ENCODE peak calls at places on chromosome 6, in ten cellular contexts. S is natural killer cell, E is C1 segment of cervical spinal cord, B is fibroblast of pulmonary artery, Q is fibroblast of the conjunctiva, J is non-pigmented ciliary epithelial cell, Z is dermis blood vessel endothelial cell, N is AG10803, U is LoVo, L is NCI-H1092 treated with DMSO at 0.1 percent for 48 hours. D is an unnamed sample.

GRCh38 chr6:165804331-165805066 is 141.5 kb upstream of the PDE10A start:
- DNase-seq in N (peak), U (no peak), E (no peak), J (no peak), Q (no peak), S (no peak), Z (peak), B (peak), L (no peak), D (peak)

GRCh38 chr6:91886183-91886795 is 1299.4 kb upstream of the MAP3K7 start:
- DNase-seq in Q (no peak), L (no peak), U (no peak), J (no peak), Z (no peak), S (no peak), E (no peak), B (no peak), N (no peak), D (no peak)

GRCh38 chr6:104159045-104159618 is 700.6 kb downstream of the HACE1 start:
- DNase-seq in S (no peak), B (no peak), Z (no peak), Q (no peak), E (no peak), U (no peak), N (no peak), L (no peak), J (no peak), D (no peak)

GRCh38 chr6:14674867-14675648 is 557.5 kb downstream of the CD83 start:
- DNase-seq in Q (no peak), J (no peak), E (no peak), Z (no peak), L (no peak), S (no peak), B (no peak), N (no peak), U (no peak), D (no peak)

GRCh38 chr6:67888546-67888885 is 746.6 kb upstream of the ADGRB3 start:
- DNase-seq in L (no peak), U (no peak), N (no peak), Z (no peak), B (no peak), S (no peak), Q (no peak), J (no peak), E (no peak), D (no peak)

GRCh38 chr6:35368038-35368887 is 25.9 kb downstream of the PPARD start:
- DNase-seq in L (no peak), B (peak), Z (peak), E (no peak), Q (no peak), S (no peak), N (peak), U (peak), J (no peak), D (no peak)

GRCh38 chr6:1348675-1349074 is 36.8 kb downstream of the FOXQ1 start:
- DNase-seq in J (no peak), B (peak), U (no peak), S (no peak), Z (peak), N (peak), E (no peak), Q (peak), L (no peak), D (peak)

GRCh38 chr6:12119085-12119588 is 107.0 kb downstream of the HIVEP1 start:
- DNase-seq in E (no peak), Z (no peak), Q (no peak), J (no peak), L (no peak), N (no peak), S (peak), B (no peak), U (no peak), D (peak)

GRCh38 chr6:148240463-148240845 is 102.2 kb upstream of the SASH1 start:
- DNase-seq in Q (no peak), S (no peak), U (no peak), J (no peak), N (peak), E (no peak), L (no peak), Z (no peak), B (peak), D (no peak)

GRCh38 chr6:5764401-5764955 is 242.2 kb downstream of the NRN1 start:
- DNase-seq in E (peak), S (no peak), Q (no peak), J (no peak), U (no peak), Z (no peak), B (no peak), N (peak), L (no peak), D (peak)

GRCh38 chr6:166006593-166007301 is 160.9 kb downstream of the TBXT start:
- DNase-seq in B (peak), Q (no peak), N (peak), S (no peak), L (no peak), J (no peak), U (no peak), Z (no peak), E (no peak), D (no peak)

GRCh38 chr6:5995705-5996686 is 10.7 kb downstream of the NRN1 start:
- DNase-seq in E (no peak), Q (peak), N (peak), S (no peak), B (peak), Z (peak), J (no peak), U (peak), L (peak), D (peak)

GRCh38 chr6:158142789-158143188 is 25.3 kb downstream of the SERAC1 start:
- DNase-seq in N (peak), E (no peak), Q (peak), S (no peak), U (no peak), B (peak), J (no peak), L (no peak), Z (peak), D (no peak)

GRCh38 chr6:23956988-23957387 is 169.0 kb upstream of the NRSN1 start:
- DNase-seq in U (no peak), L (no peak), J (no peak), Q (no peak), E (no peak), S (no peak), N (no peak), Z (no peak), B (no peak), D (no peak)

GRCh38 chr6:39852324-39852723 is 60.1 kb downstream of the DAAM2 start:
- DNase-seq in L (no peak), Q (no peak), S (no peak), N (no peak), U (no peak), B (no peak), E (no peak), J (no peak), Z (no peak), D (peak)

D was measured in thyroid gland.